ENCODE peak calls at places on chromosomes 4 and X, in six cellular contexts. I is left ventricle myocardium inferior, A is A673, Y is lower lobe of right lung, R is fibroblast of mammary gland, P is D341Med. J is an unnamed sample.

GRCh38 chrX:1359477-1359873 is 22.9 kb downstream of the IL3RA start:
- DNase-seq in I (no peak), A (no peak), Y (no peak), R (no peak), P (no peak), J (no peak)

GRCh38 chr4:3724319-3725231 is 41.6 kb upstream of the ADRA2C start:
- DNase-seq in I (no peak), A (peak; percentile 64), Y (no peak), R (no peak), P (peak; percentile 60), J (no peak)

GRCh38 chr4:68283095-68283494 is 37.6 kb upstream of the TMPRSS11B start:
- DNase-seq in I (no peak), A (no peak), Y (no peak), R (no peak), P (no peak), J (no peak)

GRCh38 chrX:11190745-11191510 is 79.8 kb downstream of the HCCS start:
- DNase-seq in I (no peak), A (no peak), Y (no peak), R (no peak), P (no peak), J (no peak)

GRCh38 chr4:122903766-122904165 is 18.6 kb downstream of the NUDT6 start:
- DNase-seq in I (no peak), A (no peak), Y (no peak), R (no peak), P (no peak), J (no peak)

GRCh38 chr4:68369474-68369805 is 19.6 kb upstream of the YTHDC1 start:
- DNase-seq in I (no peak), A (no peak), Y (no peak), R (no peak), P (no peak), J (no peak)

GRCh38 chrX:132795211-132795610 is 163.2 kb downstream of the HS6ST2 start:
- DNase-seq in I (no peak), A (no peak), Y (no peak), R (no peak), P (no peak), J (no peak)

GRCh38 chr4:139905489-139905888 is 239.9 kb downstream of the MGST2 start:
- DNase-seq in I (no peak), A (no peak), Y (no peak), R (no peak), P (no peak), J (no peak)

GRCh38 chrX:131845771-131846170 is 177.3 kb upstream of the STK26 start:
- DNase-seq in I (no peak), A (no peak), Y (no peak), R (no peak), P (no peak), J (no peak)

GRCh38 chrX:10111364-10112148 is 45.2 kb upstream of the CLCN4 start:
- DNase-seq in I (peak; percentile 44), A (no peak), Y (no peak), R (no peak), P (no peak), J (peak; percentile 18)